ENCODE peak calls at places on chromosomes 4 and X, in six cellular contexts. H is IMR-90, U is A549, N is lower lobe of right lung, O is dorsolateral prefrontal cortex, A is PC-3. D is an unnamed sample.

GRCh38 chr4:85747871-85748491 is 273.0 kb downstream of the ARHGAP24 start:
- DNase-seq in O (no peak), A (peak; percentile 75), N (no peak), H (peak; percentile 83), U (peak; percentile 7), D (peak; percentile 50)

GRCh38 chrX:116823677-116824076 is 360.9 kb upstream of the CT83 start:
- DNase-seq in O (no peak), N (no peak), U (no peak), H (no peak), A (no peak), D (no peak)

GRCh38 chr4:132593717-132594400 is 555.2 kb upstream of the PCDH10 start:
- DNase-seq in O (no peak), A (peak; percentile 52), H (no peak), U (no peak), N (no peak), D (no peak)

GRCh38 chr4:16443504-16444088 is 217.3 kb upstream of the TAPT1 start:
- DNase-seq in A (peak; percentile 61), U (peak; percentile 27), N (no peak), H (peak; percentile 52), O (no peak), D (peak; percentile 8)

GRCh38 chrX:15744181-15744867 is 6.3 kb downstream of the CA5B start:
- DNase-seq in N (no peak), A (no peak), O (no peak), U (no peak), H (no peak), D (no peak)

GRCh38 chr4:147284935-147285334 is 196.0 kb upstream of the EDNRA start:
- DNase-seq in N (no peak), H (no peak), U (no peak), O (no peak), A (no peak), D (no peak)

GRCh38 chr4:93670434-93670833 is 158.1 kb upstream of the ATOH1 start:
- DNase-seq in O (no peak), N (no peak), A (no peak), H (no peak), U (no peak), D (no peak)

GRCh38 chr4:87007345-87008181 is 72.8 kb downstream of the AFF1 start:
- DNase-seq in O (no peak), H (peak; percentile 54), U (no peak), N (peak; percentile 61), A (peak; percentile 33), D (no peak)

GRCh38 chrX:42524374-42524773 is 253.6 kb downstream of the PPP1R2C start:
- DNase-seq in O (no peak), U (no peak), N (no peak), A (no peak), H (peak; percentile 1), D (no peak)

GRCh38 chr4:101555341-101555880 is 208.1 kb upstream of the PPP3CA start:
- DNase-seq in U (no peak), A (no peak), H (no peak), O (no peak), N (no peak), D (no peak)

GRCh38 chr4:153137677-153138630 is 66.3 kb upstream of the TRIM2 start:
- DNase-seq in H (no peak), O (no peak), U (no peak), N (no peak), A (no peak), D (no peak)

GRCh38 chrX:123450217-123450616 is 266.1 kb downstream of the GRIA3 start:
- DNase-seq in U (peak; percentile 1), O (no peak), A (peak; percentile 50), H (peak; percentile 1), N (no peak), D (no peak)

GRCh38 chrX:50723006-50723405 is 91.0 kb downstream of the SHROOM4 start:
- DNase-seq in A (peak; percentile 58), N (no peak), O (no peak), H (no peak), U (no peak), D (no peak)

GRCh38 chr4:115119804-115120352 is 6.5 kb upstream of the NDST4 start:
- DNase-seq in H (no peak), N (no peak), O (no peak), A (no peak), U (no peak), D (no peak)

GRCh38 chr4:41572414-41572986 is 34.5 kb downstream of the LIMCH1 start:
- DNase-seq in N (no peak), H (no peak), U (no peak), O (no peak), A (no peak), D (no peak)

GRCh38 chr4:160772668-160773067 is 1391.1 kb downstream of the FSTL5 start:
- DNase-seq in U (no peak), H (no peak), N (no peak), O (no peak), A (no peak), D (no peak)

GRCh38 chrX:41234962-41235361 is 99.0 kb upstream of the DDX3X start:
- DNase-seq in H (no peak), A (no peak), O (no peak), N (no peak), U (no peak), D (no peak)

GRCh38 chr4:118746251-118746919 is 61.2 kb downstream of the METTL14 start:
- DNase-seq in U (no peak), O (peak; percentile 44), A (no peak), N (no peak), H (no peak), D (no peak)

GRCh38 chr4:178672512-178672911 is 1230.3 kb upstream of the AGA start:
- DNase-seq in H (no peak), A (peak; percentile 19), U (no peak), O (no peak), N (no peak), D (no peak)

GRCh38 chr4:4582653-4583052 is 40.8 kb upstream of the STX18 start:
- DNase-seq in O (no peak), A (no peak), N (no peak), H (no peak), U (no peak), D (no peak)

GRCh38 chr4:176065365-176066249 is at the start of gene WDR17:
- DNase-seq in O (peak; percentile 97), H (peak; percentile 48), A (peak; percentile 75), U (peak; percentile 95), N (peak; percentile 93), D (peak; percentile 32)

GRCh38 chrX:136880452-136881013 is at the start of gene RBMX:
- DNase-seq in A (peak; percentile 92), H (peak; percentile 93), O (peak; percentile 90), U (peak; percentile 90), N (peak; percentile 85), D (peak; percentile 90)

GRCh38 chr4:182837831-182838230 is 79.4 kb downstream of the DCTD start:
- DNase-seq in H (no peak), U (no peak), N (no peak), A (no peak), O (no peak), D (no peak)

GRCh38 chrX:69077895-69078455 is 87.3 kb downstream of the PJA1 start:
- DNase-seq in A (no peak), U (no peak), O (no peak), N (no peak), H (peak; percentile 12), D (no peak)

DNA sequence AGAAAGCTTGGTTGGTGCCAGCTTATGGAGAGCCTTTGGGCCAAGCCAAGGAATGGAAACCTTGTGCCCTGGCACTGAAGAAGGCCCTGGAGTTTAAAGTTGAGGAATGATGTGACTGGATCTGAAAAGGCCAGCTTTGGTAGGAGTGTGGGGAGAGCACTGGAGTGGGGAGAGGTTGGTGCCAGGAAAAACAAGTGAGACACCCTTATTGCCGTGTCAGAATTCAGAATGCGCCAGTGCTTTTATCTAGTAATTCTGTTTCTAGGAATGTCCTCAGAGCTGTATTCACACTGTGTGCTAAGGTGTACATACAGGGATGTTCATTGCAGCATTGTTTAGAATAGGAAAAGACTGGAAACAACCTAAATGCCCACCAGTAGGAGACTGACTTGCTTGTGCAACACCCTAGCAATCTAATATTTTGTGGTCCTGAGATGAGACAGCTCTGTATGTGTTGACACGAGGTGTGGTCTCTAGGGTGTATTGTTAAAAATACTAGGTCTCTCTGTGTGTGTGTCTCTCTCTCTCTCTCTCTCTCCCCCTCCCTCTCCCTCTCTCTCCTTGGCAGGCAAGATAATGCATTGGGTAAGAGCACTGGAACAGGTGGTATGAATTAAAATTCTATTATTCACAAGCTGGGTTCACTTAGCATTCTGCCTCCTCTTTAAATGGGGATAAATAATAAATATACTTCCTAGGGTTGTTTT is 107.8 kb downstream of the GATB start:
- DNase-seq in O (no peak), H (no peak), A (no peak), U (no peak), N (no peak), D (no peak)
- H3K4me3 ChIP-seq in O (no peak overlapping the region), H (no peak overlapping the region), A (no peak overlapping the region), U (no peak overlapping the region), N (no peak overlapping the region), D (no peak overlapping the region)

GRCh38 chr4:150126880-150127236 is 48.6 kb downstream of the DCLK2 start:
- DNase-seq in U (no peak), H (peak; percentile 75), A (peak; percentile 75), O (no peak), N (no peak), D (no peak)

GRCh38 chr4:150127757-150128156 is 49.5 kb downstream of the DCLK2 start:
- DNase-seq in H (peak; percentile 68), N (no peak), U (no peak), A (peak; percentile 64), O (no peak), D (no peak)

GRCh38 chr4:150123073-150123472 is 44.8 kb downstream of the DCLK2 start:
- DNase-seq in N (no peak), H (no peak), A (no peak), O (no peak), U (no peak), D (no peak)

GRCh38 chr4:150123982-150124670 is 45.9 kb downstream of the DCLK2 start:
- DNase-seq in H (no peak), U (no peak), O (no peak), N (no peak), A (no peak), D (no peak)

GRCh38 chr4:150126201-150126879 is 48.1 kb downstream of the DCLK2 start:
- DNase-seq in A (peak; percentile 9), O (no peak), U (no peak), H (peak; percentile 68), N (no peak), D (no peak)
- H3K27ac ChIP-seq in A (peak overlapping the region; percentile 54), O (no peak overlapping the region), U (peak overlapping the region; percentile 72), H (no peak overlapping the region), N (no peak overlapping the region), D (no peak overlapping the region)

GRCh38 chr4:143515905-143516304 is 2.4 kb downstream of the SMARCA5 start:
- DNase-seq in O (no peak), H (no peak), N (no peak), U (no peak), A (no peak), D (no peak)

GRCh38 chr4:143512978-143513313 is 556 bp upstream of the SMARCA5 start:
- DNase-seq in N (no peak), O (no peak), H (no peak), A (no peak), U (peak; percentile 39), D (no peak)

GRCh38 chr4:143513314-143514211 is at the start of gene SMARCA5:
- DNase-seq in O (peak; percentile 96), N (peak; percentile 99), A (peak; percentile 99), U (peak; percentile 87), H (peak; percentile 98), D (peak; percentile 96)

GRCh38 chr4:143514432-143514831 is 930 bp downstream of the SMARCA5 start:
- DNase-seq in N (peak; percentile 57), A (peak; percentile 33), U (peak; percentile 8), O (peak; percentile 64), H (peak; percentile 48), D (no peak)

GRCh38 chr4:143511906-143512305 is 1.6 kb upstream of the SMARCA5 start:
- DNase-seq in O (no peak), N (no peak), A (no peak), H (no peak), U (no peak), D (no peak)
- TF ChIP-seq CTCF in O (no peak), N (no peak), A (no peak), H (no peak), U (no peak), D (no peak)

GRCh38 chr4:186569533-186570192 is 14.3 kb upstream of the MTNR1A start:
- DNase-seq in U (no peak), O (no peak), H (no peak), A (no peak), N (no peak), D (no peak)
- H3K4me3 ChIP-seq in U (no peak overlapping the region), O (no peak overlapping the region), H (peak overlapping the region; percentile 36), A (no peak overlapping the region), N (peak overlapping the region; percentile 19), D (peak overlapping the region; percentile 28)

D was measured in AG04450.